ENCODE peak calls at places on chromosomes 2 and 18, in five cellular contexts. B, C, Y, O and U are unnamed samples.

GRCh38 chr2:74501335-74502071 is 2.1 kb upstream of the LBX2 start:
- DNase-seq in O (no peak), Y (no peak), C (no peak), B (no peak), U (no peak)

GRCh38 chr2:26532301-26533250 is 54.7 kb upstream of the OTOF start:
- DNase-seq in C (no peak), Y (peak; percentile 22), B (no peak), O (no peak), U (no peak)

GRCh38 chr18:43893001-43893637 is 615.8 kb upstream of the SYT4 start:
- DNase-seq in O (no peak), B (peak; percentile 91), C (no peak), Y (no peak), U (no peak)

GRCh38 chr2:47784349-47784851 is 1.5 kb downstream of the MSH6 start:
- DNase-seq in B (peak; percentile 42), Y (no peak), C (no peak), O (no peak), U (no peak)

GRCh38 chr2:120566331-120567035 is 169.2 kb upstream of the GLI2 start:
- DNase-seq in B (peak; percentile 54), C (peak; percentile 76), Y (no peak), O (no peak), U (no peak)

GRCh38 chr2:159562248-159562647 is 54.1 kb downstream of the BAZ2B start:
- DNase-seq in C (no peak), B (no peak), O (no peak), Y (no peak), U (no peak)

GRCh38 chr18:76821875-76822509 is 365 bp upstream of the ZNF236 start:
- DNase-seq in B (peak; percentile 69), Y (peak; percentile 75), C (peak; percentile 60), O (peak; percentile 58), U (peak; percentile 59)

GRCh38 chr2:224646242-224646846 is 61.2 kb upstream of the CUL3 start:
- DNase-seq in O (no peak), C (no peak), B (peak; percentile 41), Y (no peak), U (no peak)

GRCh38 chr2:193847140-193847539 is 1652.4 kb upstream of the TMEFF2 start:
- DNase-seq in Y (no peak), O (no peak), C (no peak), B (peak; percentile 95), U (no peak)

GRCh38 chr2:63589148-63589972 is 597 bp downstream of the MDH1 start:
- DNase-seq in O (no peak), B (no peak), Y (no peak), C (no peak), U (no peak)

GRCh38 chr2:96929245-96929925 is 57.0 kb downstream of the FAM178B start:
- DNase-seq in C (no peak), B (no peak), Y (no peak), O (no peak), U (no peak)

GRCh38 chr2:96926791-96927190 is 56.9 kb upstream of the SEMA4C start:
- DNase-seq in B (no peak), O (no peak), C (no peak), Y (no peak), U (no peak)

GRCh38 chr2:96928277-96928781 is 58.1 kb downstream of the FAM178B start:
- DNase-seq in C (no peak), Y (no peak), O (no peak), B (no peak), U (no peak)

GRCh38 chr2:96926236-96926635 is 56.4 kb upstream of the SEMA4C start:
- DNase-seq in Y (no peak), O (no peak), C (no peak), B (no peak), U (no peak)

DNA sequence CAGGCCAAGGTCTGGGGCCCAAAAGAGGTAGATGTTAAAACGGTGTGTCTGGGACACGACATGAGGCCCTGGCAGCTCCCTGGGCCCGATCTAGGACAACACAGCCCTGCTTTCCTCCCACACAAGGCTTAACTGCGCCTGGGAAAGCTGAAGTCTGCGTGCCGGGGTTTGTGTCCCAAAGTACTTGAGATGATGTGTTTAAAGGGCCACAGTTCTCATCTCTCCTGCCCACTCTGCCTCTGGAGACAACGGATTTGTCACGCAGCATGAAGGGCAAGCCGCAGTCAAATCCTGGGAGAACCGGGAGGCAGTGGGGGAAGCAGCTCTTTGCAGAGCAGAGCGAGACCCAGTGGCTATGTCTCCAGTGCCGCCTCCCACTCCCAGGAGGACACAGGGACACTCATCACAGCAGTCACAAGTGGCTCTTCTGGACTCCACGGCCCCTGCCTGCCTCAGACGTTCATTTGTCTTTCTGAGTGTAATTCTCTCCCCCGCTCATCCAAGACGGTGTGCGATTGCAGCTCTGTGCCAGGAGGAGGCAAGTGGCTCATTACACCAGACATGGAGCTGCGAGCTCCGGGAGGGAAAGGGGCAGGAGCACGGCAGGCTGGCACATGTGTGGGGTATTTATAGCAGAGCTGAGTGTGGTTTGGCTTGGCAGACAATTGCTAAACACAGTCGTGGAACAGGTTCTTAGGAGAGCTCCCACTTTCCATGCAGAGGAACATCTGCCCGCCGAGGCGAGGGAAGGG is 57.7 kb upstream of the SEMA4C start:
- DNase-seq in C (peak; percentile 77), O (no peak), Y (peak; percentile 78), B (no peak), U (no peak)
- TF ChIP-seq POLR2AphosphoS5 in C (peak; percentile 33), O (no peak), Y (peak; percentile 59), B (no peak), U (no peak)

GRCh38 chr2:56230171-56230570 is 46.4 kb downstream of the CCDC85A start:
- DNase-seq in O (no peak), Y (no peak), C (no peak), B (peak; percentile 77), U (no peak)
- TF ChIP-seq POLR2AphosphoS5 in O (no peak), Y (no peak), C (no peak), B (no peak), U (no peak)

DNA sequence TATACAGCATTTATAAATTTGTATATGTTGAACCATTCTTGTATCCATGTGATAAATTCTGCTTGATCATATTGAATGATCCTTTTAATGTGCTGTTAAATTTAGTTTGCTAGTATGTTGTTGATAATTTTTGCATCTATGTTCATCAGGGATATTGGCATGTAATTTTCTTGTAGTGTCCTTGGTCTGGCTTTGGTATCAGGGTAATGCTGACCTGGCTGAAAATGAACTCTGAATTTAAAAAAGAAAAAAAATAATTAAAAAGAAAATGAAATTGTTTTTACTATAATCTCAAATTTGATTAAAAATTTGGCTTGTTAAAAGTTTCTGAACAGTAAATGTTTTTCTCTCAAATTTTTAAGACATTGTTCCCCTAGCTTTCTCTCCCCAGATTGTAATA is 46.3 kb downstream of the RAD51AP2 start:
- DNase-seq in B (no peak), O (no peak), C (no peak), Y (no peak), U (no peak)
- TF ChIP-seq POLR2AphosphoS5 in B (no peak), O (no peak), C (no peak), Y (no peak), U (no peak)

GRCh38 chr2:235665656-235666239 is 171.9 kb downstream of the AGAP1 start:
- DNase-seq in Y (no peak), O (no peak), C (no peak), B (peak; percentile 73), U (no peak)
- TF ChIP-seq POLR2AphosphoS5 in Y (no peak), O (no peak), C (no peak), B (no peak), U (no peak)

DNA sequence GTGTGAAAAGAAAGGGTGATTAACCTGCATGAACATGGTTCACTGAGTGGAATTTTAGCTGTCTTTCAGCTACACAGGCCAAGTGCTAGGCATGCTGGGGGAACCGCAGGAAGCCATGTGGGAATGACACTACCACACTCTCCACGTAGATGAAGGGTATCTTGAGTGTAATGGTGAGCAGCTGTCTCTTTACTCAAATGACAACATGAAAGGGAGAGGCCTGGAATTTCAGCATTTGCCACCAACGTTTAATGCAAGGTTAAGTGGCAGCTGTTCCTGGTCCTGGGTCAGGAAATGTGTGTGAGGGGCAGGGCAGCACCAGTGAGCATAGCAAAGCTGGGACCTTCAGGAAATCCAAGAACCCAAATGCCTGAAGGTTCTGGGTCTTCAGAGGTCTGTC is 588.4 kb downstream of the SLC4A3 start:
- DNase-seq in O (no peak), C (no peak), Y (no peak), B (no peak), U (no peak)
- TF ChIP-seq POLR2AphosphoS5 in O (no peak), C (no peak), Y (no peak), B (no peak), U (no peak)

DNA sequence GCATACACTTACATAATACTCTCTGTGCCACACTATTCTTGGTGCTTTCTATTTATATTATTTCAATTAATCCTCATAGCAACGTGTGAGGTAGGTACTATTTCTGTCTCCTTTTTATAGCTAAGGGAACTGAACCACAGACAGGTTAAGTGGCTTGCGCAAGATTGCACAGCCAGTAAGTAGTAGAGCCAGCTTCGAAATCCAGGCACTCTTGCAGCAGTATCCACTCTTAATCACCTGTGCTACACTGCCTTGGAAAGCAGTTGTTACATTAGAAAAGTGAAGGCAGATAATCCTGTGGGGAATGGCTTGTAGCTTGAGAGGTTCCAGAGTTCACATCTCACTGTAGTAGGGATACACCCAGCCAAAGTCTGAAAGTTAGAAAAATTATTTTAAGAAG is 198.3 kb downstream of the LDLRAD4 start:
- DNase-seq in O (no peak), Y (no peak), B (no peak), C (no peak), U (no peak)
- TF ChIP-seq POLR2AphosphoS5 in O (no peak), Y (no peak), B (no peak), C (no peak), U (no peak)

DNA sequence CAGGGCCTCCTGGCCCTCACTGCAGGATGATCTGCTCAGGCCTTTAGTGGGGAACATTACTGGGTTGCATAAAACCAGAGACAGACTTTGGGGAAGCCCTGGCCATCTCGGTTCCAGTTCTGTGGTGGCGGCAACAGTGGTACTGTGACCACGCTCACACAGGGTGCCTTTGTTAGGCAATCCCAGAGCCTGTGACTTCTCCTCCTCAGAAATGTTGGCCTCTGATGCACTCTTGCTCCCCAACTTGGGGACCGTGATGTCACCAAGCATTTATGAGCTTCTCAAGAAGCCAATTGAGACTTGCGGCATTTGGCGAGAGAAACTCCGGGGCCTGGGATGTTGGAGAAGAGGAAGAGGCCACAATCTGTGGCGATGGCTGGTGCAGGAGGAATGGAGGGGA is 80.9 kb upstream of the PKDCC start:
- DNase-seq in O (no peak), B (no peak), Y (peak; percentile 76), C (no peak), U (no peak)
- TF ChIP-seq POLR2AphosphoS5 in O (no peak), B (no peak), Y (peak; percentile 36), C (peak; percentile 11), U (no peak)